ENCODE peak calls at places on chromosomes 16 and 17, in ten cellular contexts. G is GM12864, E is pancreas, M is right cardiac atrium, H is lower leg skin, Y is fibroblast of lung, I is astrocyte of the spinal cord, W is mesendoderm, A is stomach, D is body of pancreas. V is an unnamed sample.

GRCh38 chr17:11031787-11032186 is 193.9 kb upstream of the PIRT start:
- DNase-seq in W (peak; percentile 85), E (no peak), G (no peak), I (no peak), D (no peak), M (no peak), H (no peak), Y (no peak), A (no peak), V (no peak)

GRCh38 chr17:27457731-27458523 is 1.7 kb downstream of the KSR1 start:
- DNase-seq in W (peak; percentile 62), D (no peak), Y (peak; percentile 62), E (no peak), M (no peak), I (peak; percentile 70), H (no peak), G (no peak), A (no peak), V (no peak)

GRCh38 chr16:81035975-81036750 is 521 bp downstream of the ATMIN start:
- DNase-seq in I (peak; percentile 27), Y (peak; percentile 15), M (peak; percentile 70), D (peak; percentile 37), A (peak; percentile 34), H (no peak), G (no peak), E (peak; percentile 30), W (peak; percentile 53), V (peak; percentile 84)

GRCh38 chr16:86067516-86067915 is 168.6 kb downstream of the IRF8 start:
- DNase-seq in H (no peak), I (no peak), A (no peak), W (no peak), G (no peak), M (peak; percentile 28), E (no peak), D (no peak), Y (no peak), V (peak; percentile 45)

GRCh38 chr17:66301864-66302741 is at the start of gene PRKCA:
- DNase-seq in E (peak; percentile 70), A (peak; percentile 81), G (no peak), D (peak; percentile 76), W (peak; percentile 65), I (peak; percentile 68), H (peak; percentile 27), M (peak; percentile 91), Y (peak; percentile 72), V (peak; percentile 92)

GRCh38 chr16:24054649-24055560 is 201.2 kb upstream of the CACNG3 start:
- DNase-seq in I (no peak), H (no peak), E (no peak), Y (no peak), A (no peak), G (no peak), W (peak; percentile 45), M (no peak), D (no peak), V (no peak)

GRCh38 chr17:17264430-17264829 is 16.6 kb downstream of the COPS3 start:
- DNase-seq in Y (no peak), D (no peak), G (no peak), M (no peak), H (no peak), W (no peak), A (no peak), I (no peak), E (no peak), V (no peak)

GRCh38 chr17:71615820-71616219 is 505.0 kb upstream of the SOX9 start:
- DNase-seq in Y (no peak), W (no peak), D (no peak), H (no peak), G (no peak), M (no peak), E (no peak), I (no peak), A (no peak), V (no peak)

GRCh38 chr17:50806141-50806643 is 29.2 kb upstream of the WFIKKN2 start:
- DNase-seq in D (peak; percentile 61), E (peak; percentile 64), W (no peak), G (no peak), M (no peak), H (no peak), A (peak; percentile 44), Y (peak; percentile 49), I (peak; percentile 54), V (no peak)

DNA sequence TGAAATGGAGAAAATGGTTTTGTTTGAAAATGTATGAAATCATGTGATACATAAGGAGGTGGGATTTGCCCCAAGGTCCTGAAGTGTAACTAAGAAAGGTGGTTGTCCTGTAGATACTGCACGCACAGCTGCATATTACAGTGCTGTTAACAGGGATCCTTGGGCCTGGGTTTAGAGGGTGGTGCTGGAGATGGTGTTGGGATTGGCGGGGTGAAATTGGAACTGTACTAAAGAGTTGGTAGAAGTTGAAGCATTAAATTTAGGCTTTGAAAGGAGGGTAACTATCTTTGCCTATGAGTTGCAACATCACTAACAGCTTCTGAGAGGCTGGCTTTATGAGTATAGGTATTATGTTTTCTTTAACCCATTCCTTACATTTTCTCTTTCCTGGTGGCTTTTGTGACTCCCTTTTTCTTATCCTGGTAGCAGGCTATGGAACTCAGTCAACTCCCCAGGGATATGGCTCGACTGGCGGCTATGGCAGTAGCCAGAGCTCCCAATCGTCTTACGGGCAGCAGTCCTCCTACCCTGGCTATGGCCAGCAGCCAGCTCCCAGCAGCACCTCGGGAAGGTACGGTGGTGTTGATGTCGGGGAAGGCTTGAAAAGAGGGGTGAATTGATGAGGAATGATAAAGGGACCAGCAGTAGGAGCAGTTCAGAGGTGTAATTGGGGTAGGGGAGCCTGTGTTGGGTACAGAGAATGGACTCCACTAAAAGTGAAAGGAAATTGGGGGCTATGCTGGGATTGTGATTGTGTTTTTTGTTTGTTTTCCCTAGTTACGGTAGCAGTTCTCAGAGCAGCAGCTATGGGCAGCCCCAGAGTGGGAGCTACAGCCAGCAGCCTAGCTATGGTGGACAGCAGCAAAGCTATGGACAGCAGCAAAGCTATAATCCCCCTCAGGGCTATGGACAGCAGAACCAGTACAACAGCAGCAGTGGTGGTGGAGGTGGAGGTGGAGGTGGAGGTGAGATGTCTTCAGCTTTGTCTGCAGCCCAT is 3.8 kb downstream of the FUS start:
- DNase-seq in Y (no peak), H (no peak), D (no peak), W (no peak), A (no peak), I (no peak), E (no peak), M (no peak), G (no peak), V (no peak)
- H3K4me3 ChIP-seq in Y (peak overlapping the region; percentile 17), H (no peak overlapping the region), D (no peak overlapping the region), W (no peak overlapping the region), A (peak overlapping the region; percentile 80), I (no peak overlapping the region), E (no peak overlapping the region), M (no peak overlapping the region), G (no peak overlapping the region), V (no peak overlapping the region)

DNA sequence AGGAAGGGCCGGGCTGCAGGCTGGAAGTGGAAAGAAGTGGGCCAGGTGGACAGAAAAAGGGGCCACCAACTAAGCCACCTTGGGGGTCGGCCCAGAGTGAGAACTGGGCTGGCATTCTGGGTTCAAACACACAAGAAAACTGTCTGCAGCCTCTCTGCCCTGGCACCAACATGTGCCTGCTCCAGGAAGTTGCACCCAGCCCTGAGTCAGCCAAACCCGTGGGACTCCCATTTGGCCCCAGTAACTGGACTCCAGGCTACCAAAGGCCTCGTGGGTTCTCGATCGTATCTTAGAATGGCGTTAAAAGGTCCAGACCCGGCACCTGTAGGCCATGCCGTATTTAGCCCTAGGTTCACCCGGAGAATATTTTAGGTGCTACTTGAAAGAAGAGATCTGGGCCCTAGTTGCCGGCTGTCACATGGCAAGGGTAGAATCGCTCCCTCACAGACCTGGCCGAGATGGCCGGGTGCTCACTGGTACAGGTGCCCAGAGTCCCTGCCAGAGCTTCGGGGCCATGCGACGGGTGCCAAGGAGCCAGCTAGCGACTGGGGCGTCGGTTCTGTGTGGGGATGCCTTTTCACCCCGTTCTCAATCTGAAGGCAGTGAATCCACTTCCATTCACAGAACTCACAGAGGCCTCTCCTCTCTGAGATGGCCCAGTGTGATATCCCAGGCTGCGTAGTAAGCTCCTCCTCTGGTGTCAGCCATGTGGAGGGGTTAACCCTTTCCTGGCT is 236.7 kb downstream of the MRTFB start:
- DNase-seq in H (no peak), I (no peak), D (peak; percentile 73), A (no peak), E (peak; percentile 69), M (peak; percentile 53), W (peak; percentile 63), Y (no peak), G (no peak), V (no peak)
- H3K4me3 ChIP-seq in H (no peak overlapping the region), I (no peak overlapping the region), D (no peak overlapping the region), A (no peak overlapping the region), E (peak overlapping the region; percentile 22), M (no peak overlapping the region), W (no peak overlapping the region), Y (no peak overlapping the region), G (peak overlapping the region; percentile 51), V (no peak overlapping the region)

GRCh38 chr17:68600123-68600880 is 865 bp downstream of the FAM20A start:
- DNase-seq in I (no peak), W (peak; percentile 74), A (peak; percentile 72), E (peak; percentile 24), G (no peak), Y (no peak), M (peak; percentile 83), D (peak; percentile 43), H (no peak), V (peak; percentile 83)
- H3K4me3 ChIP-seq in I (peak overlapping the region; percentile 3), W (peak overlapping the region; percentile 74), A (peak overlapping the region; percentile 82), E (peak overlapping the region; percentile 65), G (no peak overlapping the region), Y (peak overlapping the region; percentile 42), M (peak overlapping the region; percentile 82), D (no peak overlapping the region), H (peak overlapping the region; percentile 51), V (peak overlapping the region; percentile 64)

GRCh38 chr17:29141484-29141835 is 38.7 kb downstream of the MYO18A start:
- DNase-seq in W (no peak), I (no peak), E (no peak), G (no peak), Y (no peak), H (no peak), M (no peak), A (no peak), D (no peak), V (peak; percentile 37)
- H3K4me3 ChIP-seq in W (no peak overlapping the region), I (no peak overlapping the region), E (no peak overlapping the region), G (peak overlapping the region; percentile 52), Y (no peak overlapping the region), H (no peak overlapping the region), M (no peak overlapping the region), A (peak overlapping the region; percentile 50), D (no peak overlapping the region), V (no peak overlapping the region)

DNA sequence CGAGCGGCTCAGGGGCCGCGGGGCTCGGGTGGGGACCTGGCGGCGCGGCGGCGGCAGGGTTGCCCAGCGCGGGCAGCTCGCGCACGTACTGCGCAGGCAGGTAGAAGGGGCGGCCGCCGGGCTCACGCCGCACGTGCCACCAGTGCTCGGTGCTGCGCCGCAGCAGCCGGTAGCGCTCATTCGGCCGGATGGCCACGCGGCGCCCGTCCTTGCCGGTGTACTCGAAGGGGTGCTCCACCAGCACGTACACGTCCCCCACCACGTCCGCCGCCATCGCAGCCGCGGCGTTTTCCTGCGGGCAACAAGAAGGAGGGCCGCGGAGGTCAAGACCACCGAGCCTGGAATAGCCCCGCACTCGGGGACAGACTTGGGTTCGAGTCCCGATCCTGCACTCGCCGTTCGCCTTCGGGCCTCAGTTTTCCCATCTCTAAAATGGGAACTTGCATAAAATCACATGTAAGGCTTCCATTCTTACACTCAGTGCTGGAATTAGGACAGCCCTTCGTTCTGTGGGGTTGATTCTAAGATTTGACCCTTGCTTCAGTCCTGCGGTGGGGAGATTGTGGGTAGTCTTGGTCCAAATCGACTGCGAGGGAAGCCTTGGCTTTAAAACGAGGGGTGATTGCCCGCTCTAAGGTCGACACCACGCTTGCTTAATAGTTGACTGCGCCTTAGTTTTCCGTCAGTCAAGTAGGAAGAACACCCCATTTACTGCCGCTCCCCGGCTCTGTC is 2.5 kb downstream of the ARHGAP27 start:
- DNase-seq in E (no peak), G (no peak), M (peak; percentile 72), I (no peak), A (no peak), Y (no peak), H (no peak), W (no peak), D (no peak), V (peak; percentile 72)
- H3K4me3 ChIP-seq in E (peak overlapping the region; percentile 48), G (peak overlapping the region; percentile 47), M (no peak overlapping the region), I (no peak overlapping the region), A (peak overlapping the region; percentile 56), Y (no peak overlapping the region), H (no peak overlapping the region), W (no peak overlapping the region), D (no peak overlapping the region), V (no peak overlapping the region)

V was measured in kidney.